ENCODE peak calls at places on chromosomes 5 and 9, in four cellular contexts. Q is fibroblast of lung, V is astrocyte of the cerebellum, K is NCI-H1417. A is an unnamed sample.

GRCh38 chr5:97142521-97143254 is at the start of gene LIX1:
- DNase-seq in V (peak; percentile 34), Q (peak; percentile 38), K (peak; percentile 60), A (no peak)

GRCh38 chr9:130949188-130950038 is 10.4 kb upstream of the FIBCD1 start:
- DNase-seq in Q (no peak), V (no peak), K (no peak), A (no peak)

GRCh38 chr9:129876815-129877214 is 41.6 kb downstream of the USP20 start:
- DNase-seq in V (no peak), Q (no peak), K (no peak), A (no peak)

GRCh38 chr5:157280927-157281326 is 15.0 kb downstream of the CYFIP2 start:
- DNase-seq in V (no peak), K (no peak), Q (peak; percentile 65), A (peak; percentile 57)

GRCh38 chr9:6194934-6195333 is 20.7 kb upstream of the IL33 start:
- DNase-seq in V (no peak), Q (no peak), K (no peak), A (no peak)

GRCh38 chr9:94920439-94920951 is 194.0 kb downstream of the AOPEP start:
- DNase-seq in V (no peak), K (no peak), Q (peak; percentile 74), A (no peak)

GRCh38 chr5:90227688-90228087 is 181.9 kb downstream of the CETN3 start:
- DNase-seq in K (no peak), V (no peak), Q (no peak), A (no peak)

GRCh38 chr9:134562146-134562753 is 79.4 kb upstream of the COL5A1 start:
- DNase-seq in K (no peak), V (no peak), Q (no peak), A (no peak)

GRCh38 chr9:69395718-69396117 is 70.7 kb downstream of the ENTREP1 start:
- DNase-seq in V (no peak), K (no peak), Q (no peak), A (no peak)

GRCh38 chr5:83172655-83173054 is 95.3 kb downstream of the XRCC4 start:
- DNase-seq in K (no peak), Q (no peak), V (no peak), A (no peak)

GRCh38 chr9:118665226-118665919 is 703.9 kb downstream of the BRINP1 start:
- DNase-seq in K (no peak), V (no peak), Q (no peak), A (no peak)

GRCh38 chr9:15889555-15889954 is 336.7 kb downstream of the CCDC171 start:
- DNase-seq in V (no peak), K (no peak), Q (peak; percentile 87), A (no peak)

GRCh38 chr5:90365328-90365727 is 44.2 kb downstream of the CETN3 start:
- DNase-seq in K (no peak), V (no peak), Q (no peak), A (no peak)

GRCh38 chr9:137421838-137422667 is 909 bp downstream of the EXD3 start:
- DNase-seq in Q (no peak), V (no peak), K (no peak), A (no peak)

A was measured in AG09309.